ENCODE peak calls at places on chromosomes 13 and 19, in six cellular contexts. S is lung, B is right lobe of liver, O is prostate gland, R is upper lobe of left lung, T is cardiac muscle cell. Z is an unnamed sample.

GRCh38 chr13:92136449-92137180 is 738.2 kb downstream of the GPC5 start:
- DNase-seq in S (no peak), B (no peak), O (no peak), R (no peak), T (no peak), Z (no peak)

GRCh38 chr13:112324121-112324520 is 52.0 kb upstream of the SPACA7 start:
- DNase-seq in S (no peak), B (no peak), O (no peak), R (no peak), T (no peak), Z (no peak)

GRCh38 chr13:66940113-66940512 is 290.0 kb downstream of the PCDH9 start:
- DNase-seq in S (no peak), B (no peak), O (no peak), R (no peak), T (no peak), Z (no peak)

GRCh38 chr19:34044011-34044410 is 128.3 kb upstream of the LSM14A start:
- DNase-seq in S (no peak), B (no peak), O (no peak), R (no peak), T (no peak), Z (no peak)

GRCh38 chr19:3094638-3095374 is 644 bp downstream of the GNA11 start:
- DNase-seq in S (no peak), B (peak), O (no peak), R (no peak), T (peak), Z (no peak)

GRCh38 chr19:14440049-14440448 is 6.9 kb downstream of the PKN1 start:
- DNase-seq in S (peak), B (peak), O (no peak), R (peak), T (no peak), Z (peak)

GRCh38 chr13:41985788-41986508 is 25.0 kb upstream of the VWA8 start:
- DNase-seq in S (no peak), B (no peak), O (no peak), R (no peak), T (no peak), Z (no peak)

GRCh38 chr19:5880604-5881078 is 10.3 kb upstream of the FUT5 start:
- DNase-seq in S (no peak), B (peak), O (peak), R (peak), T (peak), Z (peak)

GRCh38 chr13:49214917-49215376 is 5.2 kb upstream of the MLNR start:
- DNase-seq in S (peak), B (peak), O (peak), R (peak), T (no peak), Z (peak)

GRCh38 chr13:21150013-21150412 is 26.3 kb downstream of the SKA3 start:
- DNase-seq in S (no peak), B (no peak), O (no peak), R (no peak), T (no peak), Z (no peak)

GRCh38 chr19:32599736-32600157 is 18.8 kb downstream of the PDCD5 start:
- DNase-seq in S (no peak), B (no peak), O (peak), R (peak), T (peak), Z (peak)

GRCh38 chr19:4473011-4473410 is 914 bp downstream of the HDGFL2 start:
- DNase-seq in S (no peak), B (no peak), O (no peak), R (no peak), T (no peak), Z (no peak)

GRCh38 chr19:28319208-28319607 is 893.7 kb downstream of the UQCRFS1 start:
- DNase-seq in S (no peak), B (no peak), O (no peak), R (no peak), T (no peak), Z (no peak)

GRCh38 chr19:48757741-48758144 is 2.4 kb downstream of the FGF21 start:
- DNase-seq in S (no peak), B (no peak), O (no peak), R (no peak), T (no peak), Z (no peak)

GRCh38 chr13:52784591-52785340 is 45.1 kb upstream of the CNMD start:
- DNase-seq in S (no peak), B (no peak), O (no peak), R (no peak), T (no peak), Z (no peak)

GRCh38 chr13:62119739-62120700 is 704.4 kb upstream of the PCDH20 start:
- DNase-seq in S (no peak), B (no peak), O (no peak), R (no peak), T (peak), Z (no peak)

GRCh38 chr13:67049744-67050143 is 180.4 kb downstream of the PCDH9 start:
- DNase-seq in S (no peak), B (no peak), O (no peak), R (no peak), T (no peak), Z (no peak)

GRCh38 chr13:35961002-35961401 is 170.2 kb downstream of the DCLK1 start:
- DNase-seq in S (no peak), B (no peak), O (no peak), R (no peak), T (no peak), Z (no peak)

GRCh38 chr13:95643009-95643408 is 1.5 kb downstream of the DZIP1 start:
- DNase-seq in S (no peak), B (no peak), O (no peak), R (no peak), T (no peak), Z (no peak)

GRCh38 chr13:98485561-98485960 is 91.3 kb downstream of the STK24 start:
- DNase-seq in S (no peak), B (no peak), O (no peak), R (no peak), T (no peak), Z (no peak)

GRCh38 chr19:18058208-18059009 is 28.3 kb downstream of the IL12RB1 start:
- DNase-seq in S (peak), B (peak), O (peak), R (peak), T (peak), Z (peak)

GRCh38 chr13:30668305-30668704 is 50.6 kb downstream of the USPL1 start:
- DNase-seq in S (no peak), B (no peak), O (no peak), R (no peak), T (no peak), Z (no peak)

GRCh38 chr19:18883530-18884304 is 12.2 kb downstream of the CERS1 start:
- DNase-seq in S (no peak), B (no peak), O (no peak), R (no peak), T (no peak), Z (peak)

GRCh38 chr13:51451467-51452390 is 1.1 kb downstream of the INTS6 start:
- DNase-seq in S (peak), B (peak), O (peak), R (peak), T (peak), Z (peak)

GRCh38 chr19:53537523-53538377 is at the start of gene ZNF331:
- DNase-seq in S (peak), B (peak), O (peak), R (peak), T (peak), Z (peak)

GRCh38 chr13:100645382-100645781 is 29.2 kb downstream of the TMTC4 start:
- DNase-seq in S (no peak), B (no peak), O (no peak), R (no peak), T (no peak), Z (no peak)

GRCh38 chr13:85631801-85632200 is 167.4 kb downstream of the SLITRK6 start:
- DNase-seq in S (no peak), B (no peak), O (no peak), R (no peak), T (no peak), Z (no peak)

GRCh38 chr19:35260694-35261304 is 8.0 kb upstream of the USF2 start:
- DNase-seq in S (no peak), B (peak), O (no peak), R (no peak), T (no peak), Z (peak)

GRCh38 chr13:65292488-65292901 is 1937.6 kb downstream of the PCDH9 start:
- DNase-seq in S (no peak), B (no peak), O (no peak), R (no peak), T (peak), Z (no peak)

GRCh38 chr19:39053276-39054090 is 21.1 kb upstream of the FBXO27 start:
- DNase-seq in S (no peak), B (peak), O (no peak), R (no peak), T (no peak), Z (peak)

GRCh38 chr13:75415720-75416119 is 66.2 kb downstream of the TBC1D4 start:
- DNase-seq in S (no peak), B (no peak), O (no peak), R (no peak), T (no peak), Z (no peak)

GRCh38 chr13:60514891-60515290 is 117.9 kb downstream of the TDRD3 start:
- DNase-seq in S (no peak), B (no peak), O (no peak), R (no peak), T (no peak), Z (no peak)

GRCh38 chr19:13841339-13842293 is 35.3 kb upstream of the NANOS3 start:
- DNase-seq in S (peak), B (peak), O (peak), R (peak), T (no peak), Z (peak)

GRCh38 chr19:17775991-17776803 is 18.7 kb upstream of the B3GNT3 start:
- DNase-seq in S (no peak), B (no peak), O (no peak), R (peak), T (no peak), Z (no peak)

GRCh38 chr13:48251616-48252081 is 18.6 kb downstream of the ITM2B start:
- DNase-seq in S (no peak), B (no peak), O (no peak), R (no peak), T (no peak), Z (no peak)

GRCh38 chr13:74110053-74110452 is 24.2 kb downstream of the KLF12 start:
- DNase-seq in S (no peak), B (no peak), O (no peak), R (no peak), T (no peak), Z (peak)

GRCh38 chr19:8484331-8484894 is 18.0 kb downstream of the PRAM1 start:
- DNase-seq in S (peak), B (peak), O (no peak), R (peak), T (no peak), Z (peak)
- H3K27ac ChIP-seq in S (no peak), B (no peak), O (no peak), R (peak), T (no peak), Z (no peak)

DNA sequence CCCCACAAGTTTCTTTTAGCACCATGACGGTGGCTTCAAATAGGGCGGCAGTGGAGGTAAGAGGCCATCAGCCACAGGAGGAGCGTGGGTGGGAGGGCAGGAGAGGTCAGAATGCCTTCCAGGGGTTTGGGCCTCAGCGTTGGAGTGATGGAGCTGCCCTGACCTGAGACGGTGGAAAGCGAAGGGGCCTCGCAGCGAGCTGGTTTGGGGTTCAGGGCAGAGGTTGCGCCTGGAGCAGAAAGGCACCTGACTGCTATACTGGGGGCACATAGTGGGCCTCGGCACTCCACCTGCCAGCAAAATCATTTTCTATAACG is 382 bp upstream of the NAXD start:
- DNase-seq in S (no peak), B (no peak), O (no peak), R (no peak), T (no peak), Z (no peak)
- H3K4me3 ChIP-seq in S (peak), B (peak), O (peak), R (peak), T (peak), Z (peak)

GRCh38 chr19:36379510-36379819 is 464 bp upstream of the ZFP14 start:
- DNase-seq in S (no peak), B (no peak), O (no peak), R (no peak), T (no peak), Z (no peak)
- H3K27ac ChIP-seq in S (no peak), B (peak), O (peak), R (peak), T (no peak), Z (peak)

DNA sequence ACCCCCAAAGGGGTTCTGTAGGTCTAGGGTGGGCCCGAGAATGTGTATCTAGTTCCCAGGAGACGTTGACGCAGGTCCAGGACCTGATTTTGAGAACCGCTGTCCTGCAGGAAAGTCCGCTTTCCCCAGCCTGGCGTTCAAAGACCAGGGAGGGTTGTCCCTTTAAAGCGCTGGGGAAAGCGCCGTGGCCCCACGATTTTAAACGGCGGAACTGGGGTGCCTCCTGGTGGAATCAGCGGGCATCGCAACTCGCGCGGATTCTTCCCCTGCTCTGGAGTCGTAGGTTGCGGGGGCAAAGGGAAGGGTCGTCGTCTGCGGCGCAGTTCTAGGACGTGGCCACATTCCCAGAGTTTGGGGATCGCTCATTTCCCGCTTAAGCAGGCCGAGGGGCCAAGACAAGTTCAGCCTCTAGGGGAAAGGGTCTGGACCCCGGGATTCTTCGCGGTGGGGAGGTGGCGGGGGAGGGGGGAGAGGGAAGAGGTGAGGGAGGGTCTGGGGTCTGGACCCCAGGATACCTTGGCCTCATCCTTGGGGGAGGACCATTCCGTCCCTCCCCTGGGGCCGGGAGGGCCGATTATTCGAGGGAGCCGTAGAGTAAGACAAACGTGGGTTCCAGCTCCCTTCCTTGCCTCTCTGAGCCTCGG is 7.7 kb downstream of the PNMA8B start:
- DNase-seq in S (peak), B (peak), O (peak), R (peak), T (peak), Z (peak)
- H3K4me3 ChIP-seq in S (no peak), B (no peak), O (peak), R (peak), T (peak), Z (no peak)

DNA sequence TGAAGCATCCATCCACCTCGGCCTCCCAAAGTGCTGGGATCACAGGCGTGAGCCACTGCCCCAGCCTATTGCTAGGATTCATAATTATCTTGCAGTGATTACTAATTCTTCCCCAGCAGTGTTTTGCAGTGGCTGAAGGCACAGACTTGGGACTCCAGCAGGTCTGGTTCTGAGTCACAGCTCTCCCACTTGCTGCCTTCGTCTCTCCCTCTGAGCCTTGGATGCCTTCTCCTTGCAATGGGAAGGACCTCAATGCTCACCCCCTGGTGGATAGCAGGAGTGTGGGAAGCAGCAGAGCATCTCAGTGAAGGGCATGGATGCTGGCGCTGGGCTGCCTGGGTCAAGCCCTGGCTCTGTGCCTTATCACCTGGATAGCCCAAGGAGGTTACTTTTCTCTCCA is 37.6 kb upstream of the SHKBP1 start:
- DNase-seq in S (no peak), B (no peak), O (no peak), R (no peak), T (no peak), Z (no peak)
- H3K27ac ChIP-seq in S (no peak), B (no peak), O (no peak), R (no peak), T (no peak), Z (no peak)

DNA sequence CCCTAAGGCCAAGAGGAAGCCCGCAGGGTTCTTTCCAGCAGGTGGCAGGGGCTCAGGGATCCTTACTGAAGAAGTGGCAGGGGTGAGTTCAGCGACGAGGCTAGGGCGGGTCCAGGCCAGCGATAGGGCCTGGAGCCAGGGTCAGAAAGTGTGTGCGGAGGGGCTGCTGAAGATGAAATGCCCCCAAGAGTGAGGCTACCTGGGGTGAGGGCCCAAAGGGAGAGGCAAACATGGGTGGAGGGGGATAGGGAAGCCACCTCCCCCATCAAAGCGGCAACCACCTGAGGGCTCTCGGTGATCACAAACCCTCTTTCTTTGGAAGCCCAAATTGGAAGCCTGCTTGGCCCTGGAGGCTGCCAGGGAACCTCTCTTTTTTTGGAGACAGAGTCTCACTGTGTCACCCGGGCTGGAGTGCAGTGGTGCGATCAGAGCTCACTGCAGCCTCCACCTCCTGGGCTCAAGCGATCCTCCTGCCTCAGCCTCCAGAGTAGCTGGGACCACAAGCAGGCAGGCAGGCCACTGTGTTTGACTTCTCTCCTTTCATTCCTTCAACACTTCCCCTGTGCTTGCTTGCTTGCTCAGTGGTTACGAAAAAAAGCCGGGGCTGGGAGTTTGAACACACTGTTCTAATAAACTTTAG is 1.2 kb upstream of the ATP8B3 start:
- DNase-seq in S (no peak), B (no peak), O (no peak), R (no peak), T (no peak), Z (no peak)
- H3K4me3 ChIP-seq in S (no peak), B (peak), O (peak), R (peak), T (peak), Z (peak)

DNA sequence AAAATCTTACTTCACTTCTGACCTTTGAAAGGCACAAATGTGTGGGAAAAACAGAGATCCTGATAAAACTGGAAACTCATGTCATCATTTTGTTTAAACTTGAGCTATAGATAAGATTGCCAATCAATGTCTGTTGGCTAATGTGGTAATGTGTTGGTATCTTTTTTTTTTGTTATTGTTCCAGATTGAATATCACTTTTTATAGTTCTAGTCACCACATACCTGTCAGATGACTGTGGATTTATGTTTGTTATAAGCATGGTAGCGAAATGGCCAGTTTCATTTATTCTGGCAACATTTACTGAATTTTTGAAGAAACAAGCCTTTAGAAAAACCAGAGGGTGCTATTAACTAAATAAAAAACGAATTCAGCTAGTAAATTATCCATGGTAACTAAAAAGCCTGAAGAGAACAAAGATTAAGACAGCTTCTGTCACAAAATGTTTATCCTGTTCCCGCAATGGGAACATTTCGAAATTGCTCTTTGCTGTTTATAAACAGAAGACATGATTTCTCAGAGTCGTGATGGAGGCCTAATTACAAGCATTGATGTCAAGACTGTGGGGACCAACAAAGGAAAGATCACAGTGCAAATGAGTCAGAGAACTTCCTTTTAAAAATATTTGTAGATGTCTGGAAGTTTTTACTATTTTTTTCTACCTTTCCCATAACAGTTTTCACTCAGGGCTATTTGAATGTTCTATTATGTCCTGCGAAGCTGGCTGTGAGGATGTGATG is 82.9 kb upstream of the POSTN start:
- DNase-seq in S (no peak), B (no peak), O (no peak), R (no peak), T (no peak), Z (no peak)
- H3K27ac ChIP-seq in S (no peak), B (no peak), O (peak), R (peak), T (no peak), Z (no peak)

GRCh38 chr13:20141238-20142018 is 19.4 kb downstream of the GJA3 start:
- DNase-seq in S (no peak), B (peak), O (no peak), R (no peak), T (peak), Z (no peak)
- H3K4me3 ChIP-seq in S (no peak), B (no peak), O (no peak), R (no peak), T (no peak), Z (no peak)

GRCh38 chr19:1486720-1487575 is 3.2 kb downstream of the PCSK4 start:
- DNase-seq in S (no peak), B (no peak), O (no peak), R (no peak), T (no peak), Z (no peak)

GRCh38 chr19:1489463-1489971 is 633 bp downstream of the PCSK4 start:
- DNase-seq in S (no peak), B (no peak), O (no peak), R (no peak), T (no peak), Z (no peak)

GRCh38 chr19:1487576-1488281 is 2.4 kb downstream of the PCSK4 start:
- DNase-seq in S (no peak), B (no peak), O (no peak), R (no peak), T (no peak), Z (no peak)

GRCh38 chr19:1490020-1490310 is 185 bp downstream of the PCSK4 start:
- DNase-seq in S (no peak), B (no peak), O (no peak), R (no peak), T (no peak), Z (no peak)

GRCh38 chr19:1488282-1488601 is 1.9 kb downstream of the PCSK4 start:
- DNase-seq in S (no peak), B (no peak), O (no peak), R (no peak), T (no peak), Z (no peak)
- H3K27ac ChIP-seq in S (no peak), B (no peak), O (no peak), R (no peak), T (no peak), Z (no peak)

Z was measured in colonic mucosa.